ENCODE peak calls at places on chromosomes 1 and 21, in ten cellular contexts. One of them, this sample, is unnamed.
A peak's percentile ranks its signal among the peaks of the same experiment; 100 is the strongest.

GRCh38 chr21:14962217-14962616 is 102.6 kb downstream of the NRIP1 start:
- DNase-seq in heart left ventricle: no peak
- DNase-seq in GM06990: no peak
- DNase-seq in cardiac fibroblast: no peak
- DNase-seq in AG04450: no peak
- DNase-seq in hepatocyte: no peak
- DNase-seq in progenitor cell of endocrine pancreas: no peak
- DNase-seq in Panc1: no peak
- DNase-seq in Calu3: no peak
- DNase-seq in tibial nerve: no peak
- DNase-seq in this sample: no peak

GRCh38 chr21:35051287-35051818 is 2.3 kb upstream of the RUNX1 start:
- DNase-seq in heart left ventricle: peak; percentile 86
- DNase-seq in GM06990: peak; percentile 74
- DNase-seq in cardiac fibroblast: peak; percentile 95
- DNase-seq in AG04450: no peak
- DNase-seq in hepatocyte: peak; percentile 87
- DNase-seq in progenitor cell of endocrine pancreas: peak; percentile 56
- DNase-seq in Panc1: no peak
- DNase-seq in Calu3: peak; percentile 88
- DNase-seq in tibial nerve: peak; percentile 38
- DNase-seq in this sample: peak; percentile 56

GRCh38 chr1:216261631-216262030 is 161.6 kb downstream of the USH2A start:
- DNase-seq in heart left ventricle: no peak
- DNase-seq in GM06990: no peak
- DNase-seq in cardiac fibroblast: no peak
- DNase-seq in AG04450: no peak
- DNase-seq in hepatocyte: no peak
- DNase-seq in progenitor cell of endocrine pancreas: no peak
- DNase-seq in Panc1: no peak
- DNase-seq in Calu3: no peak
- DNase-seq in tibial nerve: no peak
- DNase-seq in this sample: no peak

GRCh38 chr1:5997316-5997715 is 5.1 kb upstream of the NPHP4 start:
- DNase-seq in heart left ventricle: no peak
- DNase-seq in GM06990: no peak
- DNase-seq in cardiac fibroblast: no peak
- DNase-seq in AG04450: no peak
- DNase-seq in hepatocyte: no peak
- DNase-seq in progenitor cell of endocrine pancreas: no peak
- DNase-seq in Panc1: no peak
- DNase-seq in Calu3: no peak
- DNase-seq in tibial nerve: no peak
- DNase-seq in this sample: no peak

GRCh38 chr1:12085643-12086260 is 22.6 kb downstream of the TNFRSF8 start:
- DNase-seq in heart left ventricle: no peak
- DNase-seq in GM06990: no peak
- DNase-seq in cardiac fibroblast: no peak
- DNase-seq in AG04450: no peak
- DNase-seq in hepatocyte: no peak
- DNase-seq in progenitor cell of endocrine pancreas: no peak
- DNase-seq in Panc1: no peak
- DNase-seq in Calu3: no peak
- DNase-seq in tibial nerve: no peak
- DNase-seq in this sample: no peak

GRCh38 chr21:14916676-14917141 is 148.1 kb downstream of the NRIP1 start:
- DNase-seq in heart left ventricle: no peak
- DNase-seq in GM06990: no peak
- DNase-seq in cardiac fibroblast: peak; percentile 33
- DNase-seq in AG04450: no peak
- DNase-seq in hepatocyte: peak; percentile 17
- DNase-seq in progenitor cell of endocrine pancreas: no peak
- DNase-seq in Panc1: no peak
- DNase-seq in Calu3: peak; percentile 11
- DNase-seq in tibial nerve: no peak
- DNase-seq in this sample: no peak

GRCh38 chr1:20329793-20330542 is 39.3 kb downstream of the VWA5B1 start:
- DNase-seq in heart left ventricle: no peak
- DNase-seq in GM06990: no peak
- DNase-seq in cardiac fibroblast: no peak
- DNase-seq in AG04450: no peak
- DNase-seq in hepatocyte: no peak
- DNase-seq in progenitor cell of endocrine pancreas: no peak
- DNase-seq in Panc1: no peak
- DNase-seq in Calu3: peak; percentile 8
- DNase-seq in tibial nerve: no peak
- DNase-seq in this sample: no peak

GRCh38 chr1:15406911-15407559 is 2.7 kb upstream of the EFHD2 start:
- DNase-seq in heart left ventricle: no peak
- DNase-seq in GM06990: no peak
- DNase-seq in cardiac fibroblast: peak; percentile 79
- DNase-seq in AG04450: no peak
- DNase-seq in hepatocyte: no peak
- DNase-seq in progenitor cell of endocrine pancreas: no peak
- DNase-seq in Panc1: no peak
- DNase-seq in Calu3: no peak
- DNase-seq in tibial nerve: no peak
- DNase-seq in this sample: no peak

GRCh38 chr1:104905322-104905721 is 1155.6 kb downstream of the AMY1C start:
- DNase-seq in heart left ventricle: no peak
- DNase-seq in GM06990: no peak
- DNase-seq in cardiac fibroblast: no peak
- DNase-seq in AG04450: no peak
- DNase-seq in hepatocyte: no peak
- DNase-seq in progenitor cell of endocrine pancreas: no peak
- DNase-seq in Panc1: no peak
- DNase-seq in Calu3: no peak
- DNase-seq in tibial nerve: no peak
- DNase-seq in this sample: no peak

GRCh38 chr1:78284354-78284753 is 206.4 kb upstream of the PTGFR start:
- DNase-seq in heart left ventricle: peak; percentile 33
- DNase-seq in GM06990: no peak
- DNase-seq in cardiac fibroblast: peak; percentile 32
- DNase-seq in AG04450: no peak
- DNase-seq in hepatocyte: no peak
- DNase-seq in progenitor cell of endocrine pancreas: no peak
- DNase-seq in Panc1: no peak
- DNase-seq in Calu3: no peak
- DNase-seq in tibial nerve: peak; percentile 16
- DNase-seq in this sample: no peak

GRCh38 chr1:34389974-34390373 is 213.3 kb downstream of the C1orf94 start:
- DNase-seq in heart left ventricle: no peak
- DNase-seq in GM06990: no peak
- DNase-seq in cardiac fibroblast: no peak
- DNase-seq in AG04450: no peak
- DNase-seq in hepatocyte: no peak
- DNase-seq in progenitor cell of endocrine pancreas: no peak
- DNase-seq in Panc1: no peak
- DNase-seq in Calu3: no peak
- DNase-seq in tibial nerve: no peak
- DNase-seq in this sample: no peak

GRCh38 chr1:204574856-204575145 is 58.6 kb downstream of the MDM4 start:
- DNase-seq in heart left ventricle: peak; percentile 64
- DNase-seq in GM06990: no peak
- DNase-seq in cardiac fibroblast: no peak
- DNase-seq in AG04450: no peak
- DNase-seq in hepatocyte: no peak
- DNase-seq in progenitor cell of endocrine pancreas: no peak
- DNase-seq in Panc1: no peak
- DNase-seq in Calu3: no peak
- DNase-seq in tibial nerve: no peak
- DNase-seq in this sample: no peak

GRCh38 chr21:41848533-41848932 is 30.6 kb downstream of the PRDM15 start:
- DNase-seq in heart left ventricle: no peak
- DNase-seq in GM06990: no peak
- DNase-seq in cardiac fibroblast: no peak
- DNase-seq in AG04450: no peak
- DNase-seq in hepatocyte: no peak
- DNase-seq in progenitor cell of endocrine pancreas: no peak
- DNase-seq in Panc1: no peak
- DNase-seq in Calu3: no peak
- DNase-seq in tibial nerve: no peak
- DNase-seq in this sample: no peak

GRCh38 chr1:117609471-117609911 is 3.6 kb downstream of the TENT5C start:
- DNase-seq in heart left ventricle: peak; percentile 76
- DNase-seq in GM06990: no peak
- DNase-seq in cardiac fibroblast: no peak
- DNase-seq in AG04450: no peak
- DNase-seq in hepatocyte: no peak
- DNase-seq in progenitor cell of endocrine pancreas: no peak
- DNase-seq in Panc1: no peak
- DNase-seq in Calu3: no peak
- DNase-seq in tibial nerve: no peak
- DNase-seq in this sample: no peak

GRCh38 chr1:10734900-10735602 is 61.4 kb downstream of the CASZ1 start:
- DNase-seq in heart left ventricle: peak; percentile 70
- DNase-seq in GM06990: no peak
- DNase-seq in cardiac fibroblast: no peak
- DNase-seq in AG04450: no peak
- DNase-seq in hepatocyte: no peak
- DNase-seq in progenitor cell of endocrine pancreas: no peak
- DNase-seq in Panc1: no peak
- DNase-seq in Calu3: no peak
- DNase-seq in tibial nerve: no peak
- DNase-seq in this sample: no peak

GRCh38 chr1:193103759-193104495 is 1.3 kb downstream of the GLRX2 start:
- DNase-seq in heart left ventricle: no peak
- DNase-seq in GM06990: no peak
- DNase-seq in cardiac fibroblast: peak; percentile 9
- DNase-seq in AG04450: no peak
- DNase-seq in hepatocyte: no peak
- DNase-seq in progenitor cell of endocrine pancreas: no peak
- DNase-seq in Panc1: no peak
- DNase-seq in Calu3: no peak
- DNase-seq in tibial nerve: no peak
- DNase-seq in this sample: no peak

GRCh38 chr1:180157576-180158057 is 2.9 kb downstream of the QSOX1 start:
- DNase-seq in heart left ventricle: no peak
- DNase-seq in GM06990: no peak
- DNase-seq in cardiac fibroblast: no peak
- DNase-seq in AG04450: no peak
- DNase-seq in hepatocyte: peak; percentile 69
- DNase-seq in progenitor cell of endocrine pancreas: no peak
- DNase-seq in Panc1: no peak
- DNase-seq in Calu3: peak; percentile 82
- DNase-seq in tibial nerve: no peak
- DNase-seq in this sample: no peak

GRCh38 chr1:209587778-209588177 is 4.3 kb downstream of the CAMK1G start:
- DNase-seq in heart left ventricle: no peak
- DNase-seq in GM06990: no peak
- DNase-seq in cardiac fibroblast: peak; percentile 13
- DNase-seq in AG04450: no peak
- DNase-seq in hepatocyte: peak; percentile 19
- DNase-seq in progenitor cell of endocrine pancreas: no peak
- DNase-seq in Panc1: no peak
- DNase-seq in Calu3: no peak
- DNase-seq in tibial nerve: no peak
- DNase-seq in this sample: no peak

GRCh38 chr21:37490084-37490483 is 123.5 kb downstream of the DYRK1A start:
- DNase-seq in heart left ventricle: no peak
- DNase-seq in GM06990: no peak
- DNase-seq in cardiac fibroblast: no peak
- DNase-seq in AG04450: no peak
- DNase-seq in hepatocyte: no peak
- DNase-seq in progenitor cell of endocrine pancreas: no peak
- DNase-seq in Panc1: no peak
- DNase-seq in Calu3: no peak
- DNase-seq in tibial nerve: no peak
- DNase-seq in this sample: no peak

GRCh38 chr1:156623946-156624813 is 5.0 kb downstream of the HAPLN2 start:
- DNase-seq in heart left ventricle: peak; percentile 71
- DNase-seq in GM06990: no peak
- DNase-seq in cardiac fibroblast: peak; percentile 49
- DNase-seq in AG04450: no peak
- DNase-seq in hepatocyte: peak; percentile 75
- DNase-seq in progenitor cell of endocrine pancreas: peak; percentile 54
- DNase-seq in Panc1: no peak
- DNase-seq in Calu3: peak; percentile 76
- DNase-seq in tibial nerve: no peak
- DNase-seq in this sample: peak; percentile 72
- TF ChIP-seq CTCF in heart left ventricle: no peak
- TF ChIP-seq CTCF in GM06990: peak; percentile 70
- TF ChIP-seq CTCF in cardiac fibroblast: peak; percentile 47
- TF ChIP-seq CTCF in AG04450: peak; percentile 40
- TF ChIP-seq CTCF in hepatocyte: peak; percentile 36
- TF ChIP-seq CTCF in progenitor cell of endocrine pancreas: peak; percentile 48
- TF ChIP-seq CTCF in Panc1: peak; percentile 85
- TF ChIP-seq CTCF in Calu3: peak; percentile 49
- TF ChIP-seq CTCF in tibial nerve: peak; percentile 13
- TF ChIP-seq CTCF in this sample: peak; percentile 26

GRCh38 chr1:106360252-106360651 is 696.2 kb upstream of the PRMT6 start:
- DNase-seq in heart left ventricle: no peak
- DNase-seq in GM06990: no peak
- DNase-seq in cardiac fibroblast: no peak
- DNase-seq in AG04450: no peak
- DNase-seq in hepatocyte: no peak
- DNase-seq in progenitor cell of endocrine pancreas: no peak
- DNase-seq in Panc1: no peak
- DNase-seq in Calu3: no peak
- DNase-seq in tibial nerve: no peak
- DNase-seq in this sample: no peak
- TF ChIP-seq CTCF in heart left ventricle: no peak
- TF ChIP-seq CTCF in GM06990: peak; percentile 3
- TF ChIP-seq CTCF in cardiac fibroblast: peak; percentile 23
- TF ChIP-seq CTCF in AG04450: peak; percentile 23
- TF ChIP-seq CTCF in hepatocyte: no peak
- TF ChIP-seq CTCF in progenitor cell of endocrine pancreas: peak; percentile 27
- TF ChIP-seq CTCF in Panc1: no peak
- TF ChIP-seq CTCF in Calu3: no peak
- TF ChIP-seq CTCF in tibial nerve: no peak
- TF ChIP-seq CTCF in this sample: no peak

GRCh38 chr1:217911908-217912307 is 280.8 kb downstream of the SPATA17 start:
- DNase-seq in heart left ventricle: no peak
- DNase-seq in GM06990: no peak
- DNase-seq in cardiac fibroblast: no peak
- DNase-seq in AG04450: no peak
- DNase-seq in hepatocyte: no peak
- DNase-seq in progenitor cell of endocrine pancreas: no peak
- DNase-seq in Panc1: no peak
- DNase-seq in Calu3: peak; percentile 14
- DNase-seq in tibial nerve: no peak
- DNase-seq in this sample: no peak
- TF ChIP-seq CTCF in heart left ventricle: no peak
- TF ChIP-seq CTCF in GM06990: peak; percentile 15
- TF ChIP-seq CTCF in cardiac fibroblast: no peak
- TF ChIP-seq CTCF in AG04450: no peak
- TF ChIP-seq CTCF in hepatocyte: peak; percentile 12
- TF ChIP-seq CTCF in progenitor cell of endocrine pancreas: peak; percentile 35
- TF ChIP-seq CTCF in Panc1: peak; percentile 48
- TF ChIP-seq CTCF in Calu3: no peak
- TF ChIP-seq CTCF in tibial nerve: no peak
- TF ChIP-seq CTCF in this sample: no peak

DNA sequence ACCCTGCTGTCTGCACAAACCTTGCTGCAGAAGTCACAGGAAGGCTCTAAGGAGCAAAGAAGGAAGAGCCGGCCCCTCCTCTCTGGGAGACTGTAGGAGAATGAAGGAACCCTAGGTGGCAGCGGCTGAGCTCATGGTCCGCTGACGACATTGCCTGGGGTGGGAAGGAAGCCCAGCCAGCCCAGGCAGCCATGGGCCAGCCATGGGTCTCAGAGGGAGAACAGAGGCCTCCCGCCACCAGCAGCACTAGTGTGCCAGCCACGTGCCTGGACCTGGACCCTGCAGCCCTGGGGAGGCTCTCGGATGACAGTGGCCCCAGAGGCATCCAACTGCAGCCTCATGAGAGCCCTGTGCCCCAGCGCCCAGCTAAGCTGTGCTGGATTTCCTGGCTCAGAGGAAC is 49.2 kb upstream of the POFUT2 start:
- DNase-seq in heart left ventricle: peak; percentile 23
- DNase-seq in GM06990: no peak
- DNase-seq in cardiac fibroblast: peak; percentile 34
- DNase-seq in AG04450: no peak
- DNase-seq in hepatocyte: no peak
- DNase-seq in progenitor cell of endocrine pancreas: no peak
- DNase-seq in Panc1: no peak
- DNase-seq in Calu3: no peak
- DNase-seq in tibial nerve: no peak
- DNase-seq in this sample: no peak
- TF ChIP-seq CTCF in heart left ventricle: no peak
- TF ChIP-seq CTCF in GM06990: no peak
- TF ChIP-seq CTCF in cardiac fibroblast: no peak
- TF ChIP-seq CTCF in AG04450: no peak
- TF ChIP-seq CTCF in hepatocyte: no peak
- TF ChIP-seq CTCF in progenitor cell of endocrine pancreas: no peak
- TF ChIP-seq CTCF in Panc1: no peak
- TF ChIP-seq CTCF in Calu3: no peak
- TF ChIP-seq CTCF in tibial nerve: no peak
- TF ChIP-seq CTCF in this sample: no peak

This sample was measured in GM20000.